ENCODE peak calls at places on chromosomes 3 and 15, in five cellular contexts. S is GM12878, A is HepG2, U is NT2/D1, D is H1. M is an unnamed sample.

GRCh38 chr3:33103034-33103433 is 6.1 kb upstream of the GLB1 start:
- DNase-seq in A (no peak), S (no peak), D (no peak), U (no peak), M (no peak)

GRCh38 chr3:108091498-108092259 is 848 bp upstream of the CD47 start:
- DNase-seq in S (no peak), D (no peak), A (no peak), U (no peak), M (no peak)

GRCh38 chr3:77795013-77795412 is 755.1 kb downstream of the ROBO2 start:
- DNase-seq in D (peak), S (no peak), U (no peak), A (no peak), M (no peak)

GRCh38 chr3:161224786-161225185 is 3.7 kb downstream of the NMD3 start:
- DNase-seq in A (no peak), U (no peak), D (no peak), S (no peak), M (no peak)

GRCh38 chr15:101439920-101440319 is 49.6 kb downstream of the PCSK6 start:
- DNase-seq in A (no peak), D (no peak), S (no peak), U (no peak), M (no peak)

GRCh38 chr15:99605490-99605931 is 39.7 kb downstream of the MEF2A start:
- DNase-seq in U (no peak), S (no peak), D (no peak), A (no peak), M (no peak)

GRCh38 chr3:71318459-71318827 is 265.1 kb downstream of the FOXP1 start:
- DNase-seq in S (no peak), U (no peak), D (no peak), A (no peak), M (no peak)

GRCh38 chr15:74889882-74890768 is at the start of gene MPI:
- DNase-seq in S (no peak), D (no peak), U (peak), A (peak), M (peak)

GRCh38 chr15:75358771-75359536 is 9.5 kb downstream of the MAN2C1 start:
- DNase-seq in U (no peak), D (no peak), A (no peak), S (no peak), M (no peak)

GRCh38 chr15:71202712-71203111 is 87.4 kb downstream of the THSD4 start:
- DNase-seq in U (no peak), S (no peak), A (no peak), D (no peak), M (no peak)

GRCh38 chr15:67072951-67073350 is 7.5 kb downstream of the SMAD3 start:
- DNase-seq in D (no peak), S (no peak), A (no peak), U (no peak), M (no peak)

GRCh38 chr15:69758810-69759410 is 306.3 kb downstream of the RPLP1 start:
- DNase-seq in U (no peak), A (no peak), D (no peak), S (peak), M (no peak)

GRCh38 chr3:145936986-145937385 is 224.0 kb downstream of the PLOD2 start:
- DNase-seq in U (no peak), A (no peak), S (no peak), D (no peak), M (no peak)
- TF ChIP-seq SUZ12 in U (no peak), A (no peak), S (no peak), D (no peak), M (no peak)

DNA sequence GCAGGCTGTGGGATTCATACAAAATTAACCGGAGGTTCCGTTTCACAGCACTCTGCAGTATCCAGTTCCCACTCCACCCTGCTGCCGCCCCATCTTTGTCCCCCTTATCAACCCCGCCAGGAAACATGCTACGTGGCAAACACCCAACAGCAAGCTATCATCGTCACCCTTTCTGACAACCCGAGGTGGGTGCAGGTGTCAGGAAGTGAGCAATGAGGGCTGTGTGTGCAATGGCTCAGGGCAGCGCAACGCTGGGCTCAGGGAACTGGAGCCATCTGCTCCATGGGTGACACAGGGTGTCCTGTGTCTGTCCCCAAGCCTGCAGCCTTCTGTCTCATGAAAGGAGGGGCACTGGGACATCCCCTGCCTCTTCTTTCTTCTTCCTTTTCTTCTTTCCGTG is 60.9 kb downstream of the ATP2B2 start:
- DNase-seq in D (no peak), U (no peak), A (no peak), S (no peak), M (no peak)
- TF ChIP-seq SUZ12 in D (no peak), U (no peak), A (no peak), S (no peak), M (no peak)

GRCh38 chr15:96337991-96338771 is 7.7 kb downstream of the NR2F2 start:
- DNase-seq in S (no peak), A (no peak), U (no peak), D (no peak), M (no peak)
- TF ChIP-seq SUZ12 in S (no peak), A (no peak), U (no peak), D (no peak), M (no peak)

DNA sequence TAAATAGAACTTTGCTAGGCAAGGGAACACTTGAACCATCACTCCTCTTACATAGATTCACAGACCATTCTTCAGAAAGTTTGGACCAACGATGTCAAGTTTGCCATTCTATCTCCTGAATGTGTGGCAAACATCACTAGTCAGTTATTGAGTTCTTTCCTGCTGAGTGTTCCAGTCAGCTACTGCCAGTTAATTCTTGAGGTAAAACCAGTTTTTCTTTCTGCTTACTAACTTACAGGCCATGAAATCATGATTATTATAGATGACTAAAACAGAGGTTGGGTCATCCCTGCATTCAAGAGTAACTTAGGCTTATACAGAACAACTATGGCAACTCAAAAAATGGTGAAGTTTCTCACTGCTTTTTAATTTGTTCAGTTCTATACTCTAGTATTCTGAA is 88.2 kb downstream of the AP4E1 start:
- DNase-seq in S (no peak), D (no peak), U (no peak), A (no peak), M (no peak)
- TF ChIP-seq SUZ12 in S (no peak), D (no peak), U (no peak), A (no peak), M (no peak)

DNA sequence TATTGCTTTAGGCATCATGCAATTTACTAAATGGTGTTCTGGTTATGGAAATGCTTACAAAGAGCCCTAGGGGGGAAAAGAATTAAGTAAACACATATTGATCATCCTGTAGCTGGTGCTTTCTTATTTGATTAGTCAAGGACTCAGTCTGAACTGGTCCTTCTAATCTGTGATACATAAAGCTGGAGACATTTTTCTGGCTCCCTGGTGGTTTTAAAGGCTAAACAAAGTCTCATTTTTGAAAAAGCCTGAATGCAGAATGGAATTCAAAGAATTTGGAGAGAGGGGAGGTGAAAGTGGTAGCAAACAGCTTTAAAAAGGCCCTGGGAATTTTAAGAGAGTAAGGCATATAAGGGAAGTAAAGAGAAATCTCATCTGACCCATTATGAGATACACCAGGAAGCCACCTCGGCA is 149.7 kb downstream of the RBMS3 start:
- DNase-seq in A (no peak), S (no peak), D (no peak), U (no peak), M (peak)
- TF ChIP-seq SUZ12 in A (no peak), S (no peak), D (no peak), U (no peak), M (no peak)

GRCh38 chr3:52257911-52258310 is 12.4 kb downstream of the PPM1M start:
- DNase-seq in D (no peak), U (no peak), A (no peak), S (no peak), M (no peak)

GRCh38 chr3:52259448-52259847 is 13.9 kb downstream of the PPM1M start:
- DNase-seq in A (no peak), S (no peak), D (no peak), U (no peak), M (no peak)

GRCh38 chr3:52256622-52257021 is 11.1 kb downstream of the PPM1M start:
- DNase-seq in U (no peak), S (no peak), A (no peak), D (no peak), M (no peak)

GRCh38 chr3:52262447-52262846 is 16.0 kb downstream of the WDR82 start:
- DNase-seq in D (no peak), S (no peak), A (no peak), U (no peak), M (no peak)

GRCh38 chr3:52259035-52259434 is 13.5 kb downstream of the PPM1M start:
- DNase-seq in A (no peak), S (no peak), U (no peak), D (no peak), M (no peak)
- TF ChIP-seq SUZ12 in A (no peak), S (no peak), U (no peak), D (no peak), M (no peak)

GRCh38 chr3:17985658-17986392 is 243.4 kb upstream of the TBC1D5 start:
- DNase-seq in A (no peak), U (no peak), D (no peak), S (no peak), M (no peak)
- TF ChIP-seq SUZ12 in A (no peak), U (no peak), D (no peak), S (no peak), M (no peak)

DNA sequence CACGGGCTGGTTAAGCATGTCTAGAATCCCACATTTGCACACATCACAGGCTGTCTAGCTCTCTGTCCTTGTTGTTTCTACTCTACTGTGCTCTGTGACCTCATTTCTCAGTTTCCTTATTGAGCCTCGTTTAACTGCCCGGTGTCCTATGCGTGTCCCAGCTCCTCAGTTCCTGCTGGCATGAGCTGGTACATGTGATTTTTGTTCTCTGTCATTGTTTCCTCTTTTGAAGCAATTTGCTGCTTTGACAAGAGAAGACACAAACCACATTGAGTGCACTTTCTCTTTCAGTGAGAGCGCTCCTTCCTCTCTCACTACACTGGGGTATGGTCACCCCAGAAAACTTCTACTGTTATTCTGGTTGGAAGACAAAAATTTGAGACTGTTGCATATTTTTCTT is 563.5 kb downstream of the PDCD6IP start:
- DNase-seq in D (no peak), A (no peak), S (peak), U (no peak), M (no peak)
- TF ChIP-seq SUZ12 in D (no peak), A (no peak), S (no peak), U (no peak), M (no peak)

DNA sequence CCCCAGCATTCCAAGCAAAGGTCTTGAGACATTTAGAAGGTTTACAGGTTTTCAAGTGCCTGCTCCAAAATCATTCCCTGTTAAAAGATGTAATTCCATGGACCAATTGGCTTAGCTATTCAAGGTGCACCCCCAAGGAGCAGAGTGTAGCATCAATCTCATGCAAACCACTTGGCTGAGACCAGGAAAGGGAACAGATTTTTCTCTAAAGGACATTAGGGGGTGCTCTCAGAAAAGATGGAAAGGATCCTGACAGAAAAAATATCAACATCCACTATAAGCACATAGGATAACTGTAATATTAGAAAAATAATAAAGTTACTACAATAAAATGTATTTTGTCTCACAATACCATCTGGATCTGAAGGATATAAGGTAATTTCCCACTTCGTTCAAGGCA is 328.0 kb upstream of the CDIN1 start:
- DNase-seq in D (no peak), U (no peak), S (no peak), A (no peak), M (no peak)
- TF ChIP-seq SUZ12 in D (no peak), U (no peak), S (no peak), A (no peak), M (no peak)

GRCh38 chr3:48226959-48227358 is 3.7 kb downstream of the CAMP start:
- DNase-seq in U (no peak), S (no peak), A (no peak), D (no peak), M (no peak)

GRCh38 chr3:48233542-48233941 is 7.4 kb upstream of the ZNF589 start:
- DNase-seq in D (no peak), S (no peak), A (no peak), U (no peak), M (no peak)

GRCh38 chr3:48232232-48232631 is 8.7 kb upstream of the ZNF589 start:
- DNase-seq in D (no peak), S (no peak), A (no peak), U (no peak), M (no peak)

GRCh38 chr3:48236531-48236930 is 4.4 kb upstream of the ZNF589 start:
- DNase-seq in S (no peak), A (peak), U (no peak), D (no peak), M (no peak)

GRCh38 chr3:48232734-48233133 is 8.2 kb upstream of the ZNF589 start:
- DNase-seq in S (peak), U (peak), A (peak), D (peak), M (peak)
- TF ChIP-seq SUZ12 in S (no peak), U (no peak), A (no peak), D (no peak), M (no peak)